ENCODE peak calls at places on chromosome 10, in five cellular contexts. E, Q, N, O and T are unnamed samples.

GRCh38 chr10:42630537-42631134 is 7.7 kb downstream of the ZNF33B start:
- DNase-seq in E (no peak), Q (no peak), N (no peak), O (no peak), T (no peak)

GRCh38 chr10:103273026-103273425 is 3.9 kb upstream of the INA start:
- DNase-seq in E (peak), Q (peak), N (no peak), O (no peak), T (peak)

GRCh38 chr10:77195101-77195500 is 442.5 kb downstream of the KCNMA1 start:
- DNase-seq in E (peak), Q (peak), N (no peak), O (no peak), T (peak)

GRCh38 chr10:99521474-99522077 is 11.2 kb upstream of the NKX2-3 start:
- DNase-seq in E (no peak), Q (peak), N (no peak), O (peak), T (no peak)

GRCh38 chr10:21860718-21861117 is 142.8 kb downstream of the DNAJC1 start:
- DNase-seq in E (no peak), Q (no peak), N (no peak), O (no peak), T (no peak)

GRCh38 chr10:118369806-118370205 is 27.7 kb upstream of the FAM204A start:
- DNase-seq in E (no peak), Q (peak), N (peak), O (no peak), T (no peak)

GRCh38 chr10:116850058-116850611 is 836 bp downstream of the ENO4 start:
- DNase-seq in E (no peak), Q (no peak), N (no peak), O (no peak), T (no peak)

GRCh38 chr10:72687035-72687434 is 4.9 kb upstream of the MCU start:
- DNase-seq in E (peak), Q (no peak), N (no peak), O (no peak), T (no peak)

GRCh38 chr10:6327906-6328707 is 125.4 kb downstream of the PFKFB3 start:
- DNase-seq in E (no peak), Q (no peak), N (no peak), O (no peak), T (no peak)

GRCh38 chr10:42951486-42952251 is 125.2 kb upstream of the RET start:
- DNase-seq in E (no peak), Q (no peak), N (no peak), O (peak), T (no peak)

GRCh38 chr10:98391578-98391991 is 23.4 kb downstream of the PYROXD2 start:
- DNase-seq in E (no peak), Q (peak), N (no peak), O (no peak), T (peak)

GRCh38 chr10:69385454-69386350 is 31.0 kb downstream of the TACR2 start:
- DNase-seq in E (no peak), Q (no peak), N (no peak), O (no peak), T (no peak)

GRCh38 chr10:58781873-58782488 is 269.3 kb downstream of the BICC1 start:
- DNase-seq in E (peak), Q (peak), N (peak), O (no peak), T (peak)

GRCh38 chr10:33460461-33461294 is 126.2 kb upstream of the NRP1 start:
- DNase-seq in E (no peak), Q (peak), N (no peak), O (no peak), T (peak)